ENCODE peak calls at places on chromosome 7, in nine cellular contexts. J is HCT116, Q is PC-3, A is GM23248, L is GM23338, D is hepatocyte, R is neural progenitor cell, S is SK-N-SH, G is MM.1S. K is an unnamed sample.

GRCh38 chr7:117830422-117830954 is 42.8 kb downstream of the CTTNBP2 start:
- DNase-seq in G (no peak), A (no peak), S (no peak), Q (no peak), R (no peak), L (no peak), D (no peak), J (no peak), K (no peak)

GRCh38 chr7:29839302-29839701 is 33.0 kb downstream of the WIPF3 start:
- DNase-seq in D (no peak), S (peak), R (no peak), A (peak), J (no peak), G (no peak), Q (no peak), L (no peak), K (no peak)

GRCh38 chr7:82615527-82615926 is 171.9 kb upstream of the CACNA2D1 start:
- DNase-seq in Q (no peak), D (no peak), R (no peak), A (no peak), S (no peak), G (peak), J (no peak), L (no peak), K (peak)

GRCh38 chr7:31052841-31053601 is 913 bp downstream of the ADCYAP1R1 start:
- DNase-seq in R (peak), Q (no peak), J (no peak), S (peak), G (no peak), L (peak), A (no peak), D (no peak), K (no peak)

GRCh38 chr7:1700536-1701333 is 30.7 kb downstream of the ELFN1 start:
- DNase-seq in J (no peak), L (no peak), R (no peak), G (no peak), S (peak), Q (no peak), A (no peak), D (no peak), K (no peak)

GRCh38 chr7:98212532-98213041 is 1.3 kb downstream of the BHLHA15 start:
- DNase-seq in Q (no peak), S (peak), R (peak), A (no peak), J (no peak), G (no peak), D (no peak), L (no peak), K (no peak)

GRCh38 chr7:117750612-117751563 is 122.4 kb downstream of the CTTNBP2 start:
- DNase-seq in Q (peak), R (peak), A (peak), S (peak), J (no peak), L (peak), G (peak), D (peak), K (peak)

GRCh38 chr7:30984359-30985107 is 20.8 kb downstream of the GHRHR start:
- DNase-seq in J (peak), A (peak), R (peak), L (peak), S (no peak), D (no peak), Q (peak), G (no peak), K (no peak)

GRCh38 chr7:37765872-37766525 is 82.4 kb upstream of the NME8 start:
- DNase-seq in L (no peak), D (no peak), S (no peak), R (no peak), Q (no peak), A (no peak), G (peak), J (no peak), K (no peak)

GRCh38 chr7:108529341-108529740 is 3.4 kb upstream of the PNPLA8 start:
- DNase-seq in J (no peak), R (peak), D (no peak), Q (peak), A (no peak), G (peak), L (peak), S (no peak), K (no peak)

GRCh38 chr7:6375346-6376101 is 72.2 kb downstream of the DAGLB start:
- DNase-seq in L (peak), J (no peak), Q (peak), D (peak), R (peak), S (no peak), A (peak), G (no peak), K (peak)

GRCh38 chr7:1569016-1569415 is 816 bp downstream of the PSMG3 start:
- DNase-seq in R (no peak), D (no peak), Q (peak), S (peak), J (no peak), L (no peak), G (no peak), A (peak), K (no peak)

GRCh38 chr7:11341285-11341944 is 367.7 kb downstream of the PHF14 start:
- DNase-seq in R (peak), J (peak), D (peak), S (peak), G (no peak), A (peak), L (peak), Q (peak), K (no peak)

GRCh38 chr7:32587431-32587948 is 92.2 kb downstream of the AVL9 start:
- DNase-seq in L (no peak), J (no peak), D (no peak), G (no peak), R (no peak), Q (peak), A (peak), S (no peak), K (no peak)

GRCh38 chr7:85681241-85681640 is 494.4 kb upstream of the SEMA3D start:
- DNase-seq in D (no peak), J (no peak), R (peak), L (peak), A (no peak), G (no peak), S (no peak), Q (no peak), K (no peak)

GRCh38 chr7:107089627-107090026 is 45.1 kb downstream of the PRKAR2B start:
- DNase-seq in L (no peak), R (no peak), D (no peak), A (no peak), Q (no peak), J (no peak), G (no peak), S (no peak), K (no peak)

GRCh38 chr7:107085180-107085579 is 40.7 kb downstream of the PRKAR2B start:
- DNase-seq in L (no peak), Q (no peak), R (no peak), D (no peak), G (no peak), S (no peak), A (no peak), J (no peak), K (no peak)

GRCh38 chr7:107091306-107091705 is 46.8 kb downstream of the PRKAR2B start:
- DNase-seq in S (no peak), Q (no peak), G (no peak), A (no peak), R (no peak), J (no peak), D (no peak), L (no peak), K (peak)

DNA sequence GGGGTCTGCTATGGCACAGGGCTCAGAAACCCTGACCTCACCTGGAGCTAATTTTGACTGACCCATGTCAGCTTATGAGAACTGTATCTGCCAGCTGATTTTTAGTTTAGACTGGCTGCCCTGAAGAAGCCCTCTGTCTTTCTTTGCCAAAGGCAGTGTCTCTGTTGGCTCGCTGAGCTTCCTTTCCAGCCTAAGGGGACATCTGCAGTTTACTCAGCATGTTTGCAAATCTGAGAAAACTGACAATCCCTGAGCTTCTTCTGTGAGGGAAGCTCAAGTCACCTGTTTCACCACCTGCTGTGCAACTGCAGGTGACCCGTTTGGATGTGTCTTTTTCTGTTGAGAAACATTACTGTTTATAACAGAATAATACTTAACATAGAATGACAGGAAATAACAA is 45.9 kb downstream of the PRKAR2B start:
- DNase-seq in Q (no peak), G (peak), D (no peak), R (no peak), L (peak), A (no peak), J (no peak), S (no peak), K (peak)
- TF ChIP-seq EZH2phosphoT487 in Q (no peak), G (no peak), D (no peak), R (no peak), L (no peak), A (no peak), J (no peak), S (no peak), K (no peak)

GRCh38 chr7:132216847-132217246 is 359.4 kb downstream of the PLXNA4 start:
- DNase-seq in L (no peak), S (no peak), G (no peak), J (no peak), R (no peak), D (no peak), Q (no peak), A (no peak), K (no peak)
- TF ChIP-seq EZH2phosphoT487 in L (no peak), S (no peak), G (no peak), J (no peak), R (no peak), D (no peak), Q (no peak), A (no peak), K (no peak)

DNA sequence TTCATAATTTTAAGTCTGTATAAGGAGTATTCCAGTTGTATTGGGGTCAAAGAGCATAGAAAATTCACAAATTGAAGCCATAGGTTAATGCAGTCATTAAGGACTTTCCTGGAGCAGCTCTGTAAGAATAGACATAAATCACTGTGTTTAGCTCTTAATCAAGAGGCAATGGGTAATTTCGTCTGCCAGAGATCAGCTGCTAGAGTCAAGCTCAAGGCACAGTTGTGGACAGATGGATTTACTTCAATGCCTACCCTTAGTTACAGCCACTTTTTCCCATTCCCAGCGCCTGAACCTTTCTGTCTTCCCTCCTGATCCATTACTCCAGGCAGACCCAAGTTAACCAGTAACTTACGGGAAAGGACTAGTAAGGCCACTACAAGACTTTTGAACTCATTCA is 40.6 kb upstream of the AGBL3 start:
- DNase-seq in L (no peak), D (no peak), R (no peak), G (no peak), S (no peak), A (no peak), J (no peak), Q (no peak), K (no peak)
- TF ChIP-seq EZH2phosphoT487 in L (no peak), D (no peak), R (no peak), G (no peak), S (no peak), A (no peak), J (no peak), Q (no peak), K (no peak)

DNA sequence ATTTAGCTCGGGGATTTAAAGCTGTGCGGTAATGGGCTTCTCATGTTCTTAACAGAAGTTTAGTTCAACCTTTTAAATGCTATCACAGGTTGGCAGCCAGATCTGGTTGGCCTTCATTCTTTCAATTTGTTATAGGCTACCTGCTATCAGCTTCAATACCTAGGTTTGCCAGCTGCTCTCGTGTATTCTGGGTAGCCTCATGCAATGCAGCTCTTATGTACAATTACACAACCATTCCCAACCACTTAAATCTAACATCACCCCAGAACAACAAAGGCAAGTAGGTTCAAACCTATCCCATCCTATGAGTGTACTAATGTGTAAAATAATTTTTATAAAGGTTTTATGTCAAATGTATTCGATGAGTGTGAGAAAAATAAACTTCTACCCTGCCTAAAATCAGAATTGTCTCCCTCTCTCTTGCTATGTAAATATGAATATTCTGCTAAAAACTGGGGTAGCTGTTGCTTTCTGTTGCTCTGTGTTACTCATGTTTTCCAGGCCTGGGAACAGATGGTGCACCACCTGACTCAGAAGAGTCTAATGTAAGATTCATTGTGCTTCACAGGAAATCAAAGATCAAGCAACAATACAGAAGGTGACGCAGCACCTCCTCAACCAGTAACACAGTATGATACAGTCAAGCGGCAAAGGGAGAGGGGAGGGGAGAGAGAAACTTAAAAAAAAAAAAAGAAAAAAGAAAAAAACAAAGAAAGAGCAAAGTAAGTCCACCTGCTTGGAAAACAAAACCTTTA is 188.6 kb downstream of the ETV1 start:
- DNase-seq in Q (peak), R (no peak), G (no peak), J (no peak), A (peak), D (no peak), L (peak), S (no peak), K (no peak)
- TF ChIP-seq EZH2phosphoT487 in Q (no peak), R (no peak), G (no peak), J (no peak), A (no peak), D (no peak), L (no peak), S (no peak), K (no peak)

GRCh38 chr7:22559829-22560489 is 60.0 kb upstream of the STEAP1B start:
- DNase-seq in R (peak), A (peak), S (peak), D (peak), G (peak), J (peak), L (peak), Q (peak), K (peak)

GRCh38 chr7:22563621-22564241 is 63.7 kb upstream of the STEAP1B start:
- DNase-seq in L (peak), G (no peak), S (no peak), D (no peak), Q (peak), R (peak), J (no peak), A (peak), K (no peak)

GRCh38 chr7:22563115-22563514 is 63.1 kb upstream of the STEAP1B start:
- DNase-seq in R (peak), A (no peak), L (no peak), S (no peak), D (peak), J (no peak), G (peak), Q (no peak), K (peak)

GRCh38 chr7:22561895-22562593 is 62.1 kb upstream of the STEAP1B start:
- DNase-seq in G (peak), J (no peak), Q (peak), D (peak), A (peak), S (no peak), R (no peak), L (peak), K (no peak)

GRCh38 chr7:22561356-22561755 is 61.4 kb upstream of the STEAP1B start:
- DNase-seq in R (peak), G (no peak), D (peak), A (peak), S (no peak), Q (peak), L (peak), J (no peak), K (no peak)
- TF ChIP-seq EZH2phosphoT487 in R (no peak), G (no peak), D (no peak), A (no peak), S (no peak), Q (no peak), L (no peak), J (no peak), K (no peak)

GRCh38 chr7:157177997-157178396 is 39.3 kb downstream of the UBE3C start:
- DNase-seq in J (no peak), A (no peak), R (no peak), G (no peak), D (no peak), L (no peak), S (no peak), Q (no peak), K (no peak)

GRCh38 chr7:157177333-157177993 is 38.7 kb downstream of the UBE3C start:
- DNase-seq in J (no peak), S (no peak), R (no peak), L (no peak), D (no peak), Q (no peak), A (no peak), G (no peak), K (no peak)

DNA sequence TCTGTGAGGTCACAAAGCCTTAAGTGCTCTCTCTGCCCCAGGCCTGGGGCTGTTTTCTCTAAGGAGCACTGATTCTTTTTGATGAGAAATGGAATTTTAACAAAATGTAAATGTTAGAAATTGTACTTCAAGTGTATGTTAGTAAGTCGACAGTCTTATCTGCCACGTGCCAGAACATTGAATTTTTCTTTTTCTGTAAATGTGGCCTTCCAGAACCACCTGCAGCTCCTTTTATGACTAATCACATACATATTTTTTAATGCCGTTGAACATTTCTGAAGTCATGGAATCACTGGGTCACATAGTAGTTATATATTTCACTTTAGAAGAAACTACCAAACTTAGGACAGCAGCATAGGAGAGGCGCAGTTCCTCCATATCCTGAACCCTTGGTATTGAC is 38.0 kb downstream of the UBE3C start:
- DNase-seq in Q (peak), G (no peak), S (no peak), A (no peak), L (no peak), D (no peak), J (no peak), R (no peak), K (no peak)
- TF ChIP-seq EZH2phosphoT487 in Q (no peak), G (no peak), S (no peak), A (no peak), L (no peak), D (no peak), J (no peak), R (no peak), K (no peak)

K was measured in OCI-LY7.